ENCODE peak calls at places on chromosome 9, in five cellular contexts. One of them, this sample, is unnamed.

GRCh38 chr9:33329117-33329563 is 38.8 kb downstream of the NFX1 start:
- DNase-seq in heart left ventricle: peak; percentile 42
- DNase-seq in astrocyte: peak; percentile 95
- DNase-seq in right cardiac atrium: no peak
- DNase-seq in IMR-90: peak; percentile 94
- DNase-seq in this sample: no peak

GRCh38 chr9:71303351-71303750 is 181.9 kb upstream of the TRPM3 start:
- DNase-seq in astrocyte: peak; percentile 1
- DNase-seq in IMR-90: peak; percentile 1
- DNase-seq in right cardiac atrium: no peak
- DNase-seq in heart left ventricle: no peak
- DNase-seq in this sample: no peak

GRCh38 chr9:127788337-127789011 is 2.6 kb downstream of the CDK9 start:
- DNase-seq in IMR-90: no peak
- DNase-seq in right cardiac atrium: no peak
- DNase-seq in heart left ventricle: no peak
- DNase-seq in astrocyte: no peak
- DNase-seq in this sample: peak; percentile 37

GRCh38 chr9:81083821-81084512 is 605.4 kb downstream of the TLE1 start:
- DNase-seq in right cardiac atrium: no peak
- DNase-seq in IMR-90: peak; percentile 80
- DNase-seq in heart left ventricle: no peak
- DNase-seq in astrocyte: peak; percentile 90
- DNase-seq in this sample: no peak

GRCh38 chr9:13500034-13500433 is 220.5 kb upstream of the MPDZ start:
- DNase-seq in right cardiac atrium: no peak
- DNase-seq in heart left ventricle: no peak
- DNase-seq in astrocyte: no peak
- DNase-seq in IMR-90: no peak
- DNase-seq in this sample: no peak

GRCh38 chr9:96338299-96338698 is 36.3 kb upstream of the HSD17B3 start:
- DNase-seq in heart left ventricle: no peak
- DNase-seq in IMR-90: no peak
- DNase-seq in astrocyte: no peak
- DNase-seq in right cardiac atrium: no peak
- DNase-seq in this sample: no peak

GRCh38 chr9:108913391-108913790 is 20.5 kb downstream of the ELP1 start:
- DNase-seq in astrocyte: no peak
- DNase-seq in heart left ventricle: no peak
- DNase-seq in right cardiac atrium: no peak
- DNase-seq in IMR-90: no peak
- DNase-seq in this sample: no peak

GRCh38 chr9:31807574-31808256 is 576.7 kb upstream of the ACO1 start:
- DNase-seq in right cardiac atrium: no peak
- DNase-seq in IMR-90: no peak
- DNase-seq in heart left ventricle: no peak
- DNase-seq in astrocyte: no peak
- DNase-seq in this sample: no peak

GRCh38 chr9:103992938-103993595 is 101.0 kb upstream of the SMC2 start:
- DNase-seq in astrocyte: no peak
- DNase-seq in IMR-90: no peak
- DNase-seq in right cardiac atrium: no peak
- DNase-seq in heart left ventricle: no peak
- DNase-seq in this sample: no peak

GRCh38 chr9:133528001-133528886 is 3.5 kb upstream of the MYMK start:
- DNase-seq in right cardiac atrium: no peak
- DNase-seq in heart left ventricle: no peak
- DNase-seq in astrocyte: no peak
- DNase-seq in IMR-90: no peak
- DNase-seq in this sample: no peak

GRCh38 chr9:96596601-96597111 is 23.0 kb downstream of the CDC14B start:
- DNase-seq in astrocyte: no peak
- DNase-seq in IMR-90: no peak
- DNase-seq in right cardiac atrium: no peak
- DNase-seq in heart left ventricle: no peak
- DNase-seq in this sample: no peak

GRCh38 chr9:95494022-95494415 is 22.8 kb downstream of the PTCH1 start:
- DNase-seq in right cardiac atrium: no peak
- DNase-seq in astrocyte: no peak
- DNase-seq in IMR-90: no peak
- DNase-seq in heart left ventricle: no peak
- DNase-seq in this sample: no peak

GRCh38 chr9:137411670-137412380 is 11.1 kb downstream of the EXD3 start:
- DNase-seq in right cardiac atrium: peak; percentile 88
- DNase-seq in heart left ventricle: peak; percentile 89
- DNase-seq in IMR-90: peak; percentile 94
- DNase-seq in astrocyte: peak; percentile 91
- DNase-seq in this sample: no peak

GRCh38 chr9:134163374-134164196 is 779 bp downstream of the RNU6ATAC start:
- DNase-seq in right cardiac atrium: peak; percentile 88
- DNase-seq in heart left ventricle: peak; percentile 55
- DNase-seq in astrocyte: peak; percentile 43
- DNase-seq in IMR-90: peak; percentile 22
- DNase-seq in this sample: peak; percentile 74

GRCh38 chr9:86329649-86330048 is 24.6 kb downstream of the TUT7 start:
- DNase-seq in heart left ventricle: no peak
- DNase-seq in right cardiac atrium: no peak
- DNase-seq in astrocyte: peak; percentile 45
- DNase-seq in IMR-90: peak; percentile 45
- DNase-seq in this sample: no peak

GRCh38 chr9:104301770-104302169 is 202.3 kb upstream of the OR13F1 start:
- DNase-seq in heart left ventricle: no peak
- DNase-seq in astrocyte: no peak
- DNase-seq in right cardiac atrium: no peak
- DNase-seq in IMR-90: no peak
- DNase-seq in this sample: no peak

GRCh38 chr9:110427497-110428104 is 89.9 kb upstream of the TXNDC8 start:
- DNase-seq in IMR-90: peak; percentile 28
- DNase-seq in right cardiac atrium: peak; percentile 75
- DNase-seq in astrocyte: peak; percentile 20
- DNase-seq in heart left ventricle: peak; percentile 10
- DNase-seq in this sample: no peak

GRCh38 chr9:131282688-131283422 is 6.5 kb upstream of the FAM78A start:
- DNase-seq in right cardiac atrium: peak; percentile 80
- DNase-seq in heart left ventricle: peak; percentile 37
- DNase-seq in IMR-90: peak; percentile 28
- DNase-seq in astrocyte: peak; percentile 11
- DNase-seq in this sample: no peak

GRCh38 chr9:129866373-129867137 is 31.3 kb downstream of the USP20 start:
- DNase-seq in IMR-90: no peak
- DNase-seq in heart left ventricle: no peak
- DNase-seq in right cardiac atrium: no peak
- DNase-seq in astrocyte: no peak
- DNase-seq in this sample: peak; percentile 71

GRCh38 chr9:8734760-8735159 is 935.2 kb upstream of the DMAC1 start:
- DNase-seq in heart left ventricle: no peak
- DNase-seq in IMR-90: no peak
- DNase-seq in astrocyte: peak; percentile 74
- DNase-seq in right cardiac atrium: no peak
- DNase-seq in this sample: no peak

GRCh38 chr9:110599468-110599867 is 19.9 kb upstream of the SVEP1 start:
- DNase-seq in heart left ventricle: no peak
- DNase-seq in IMR-90: peak; percentile 50
- DNase-seq in right cardiac atrium: no peak
- DNase-seq in astrocyte: no peak
- DNase-seq in this sample: no peak

GRCh38 chr9:130138791-130139190 is 33.4 kb upstream of the NCS1 start:
- DNase-seq in IMR-90: peak; percentile 97
- DNase-seq in right cardiac atrium: peak; percentile 86
- DNase-seq in astrocyte: peak; percentile 100
- DNase-seq in heart left ventricle: peak; percentile 59
- DNase-seq in this sample: no peak

GRCh38 chr9:111559000-111559610 is 34.1 kb downstream of the ZNF483 start:
- DNase-seq in astrocyte: peak; percentile 64
- DNase-seq in right cardiac atrium: no peak
- DNase-seq in IMR-90: peak; percentile 69
- DNase-seq in heart left ventricle: no peak
- DNase-seq in this sample: no peak

GRCh38 chr9:105299190-105299854 is 54.9 kb downstream of the SLC44A1 start:
- DNase-seq in IMR-90: peak; percentile 98
- DNase-seq in astrocyte: peak; percentile 98
- DNase-seq in heart left ventricle: no peak
- DNase-seq in right cardiac atrium: no peak
- DNase-seq in this sample: no peak

GRCh38 chr9:133862585-133863041 is 124.5 kb upstream of the SARDH start:
- DNase-seq in right cardiac atrium: peak; percentile 85
- DNase-seq in astrocyte: no peak
- DNase-seq in heart left ventricle: peak; percentile 52
- DNase-seq in IMR-90: no peak
- DNase-seq in this sample: no peak

GRCh38 chr9:111386386-111386785 is 56.4 kb upstream of the OR2K2 start:
- DNase-seq in heart left ventricle: no peak
- DNase-seq in astrocyte: peak; percentile 22
- DNase-seq in right cardiac atrium: no peak
- DNase-seq in IMR-90: no peak
- DNase-seq in this sample: no peak

GRCh38 chr9:84953797-84954695 is 284.5 kb downstream of the NTRK2 start:
- DNase-seq in IMR-90: peak; percentile 1
- DNase-seq in heart left ventricle: peak; percentile 75
- DNase-seq in right cardiac atrium: peak; percentile 92
- DNase-seq in astrocyte: peak; percentile 20
- DNase-seq in this sample: no peak

GRCh38 chr9:128972956-128973355 is 25.5 kb downstream of the NUP188 start:
- DNase-seq in astrocyte: peak; percentile 71
- DNase-seq in IMR-90: peak; percentile 91
- DNase-seq in right cardiac atrium: no peak
- DNase-seq in heart left ventricle: no peak
- DNase-seq in this sample: no peak

GRCh38 chr9:122657527-122657926 is at the start of gene OR1B1:
- DNase-seq in heart left ventricle: no peak
- DNase-seq in astrocyte: no peak
- DNase-seq in right cardiac atrium: no peak
- DNase-seq in IMR-90: no peak
- DNase-seq in this sample: no peak
- H3K9me3 ChIP-seq in heart left ventricle: peaks cover 4% of the 10 kb centered on the region
- H3K9me3 ChIP-seq in astrocyte: no peaks in the 10 kb centered on the region
- H3K9me3 ChIP-seq in right cardiac atrium: peaks cover 1% of the 10 kb centered on the region
- H3K9me3 ChIP-seq in IMR-90: no peaks in the 10 kb centered on the region
- H3K9me3 ChIP-seq in this sample: no peaks in the 10 kb centered on the region

DNA sequence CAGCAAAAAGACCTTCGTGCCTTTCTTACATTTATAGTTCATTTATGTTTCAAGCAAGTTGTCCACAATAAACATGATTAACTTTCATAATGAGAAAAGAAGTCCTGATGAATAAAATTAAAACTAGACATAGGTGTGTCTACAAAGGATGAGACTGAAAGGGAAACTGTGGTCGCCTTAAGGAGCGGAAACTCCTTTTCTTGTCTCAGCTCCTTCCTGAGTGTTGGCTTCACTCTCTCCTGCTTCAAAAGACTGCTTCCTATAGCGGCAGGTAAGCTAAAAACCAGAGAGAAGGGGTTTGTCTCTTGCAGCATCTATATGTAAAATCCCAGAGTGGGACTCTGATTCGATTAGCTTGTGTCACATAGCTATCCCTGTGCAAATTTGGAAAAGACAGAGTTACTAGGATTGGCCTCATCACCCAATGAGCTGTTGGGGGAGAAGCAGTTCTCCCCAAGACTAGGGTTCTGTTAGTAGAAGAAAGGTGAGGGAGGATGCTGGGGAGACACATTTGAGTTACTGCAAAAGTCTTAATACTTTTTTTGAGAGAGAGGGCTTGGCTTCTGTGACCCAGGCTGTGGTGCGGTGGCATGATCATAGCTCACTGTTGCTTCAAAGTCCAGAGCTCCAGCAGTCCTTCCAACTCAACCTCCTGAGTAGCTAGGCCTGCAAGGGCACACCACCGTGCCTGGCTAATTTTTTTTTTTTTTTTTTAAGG is 16.8 kb upstream of the CTSL start:
- DNase-seq in heart left ventricle: no peak
- DNase-seq in astrocyte: no peak
- DNase-seq in right cardiac atrium: no peak
- DNase-seq in IMR-90: no peak
- DNase-seq in this sample: peak; percentile 10
- H3K27me3 ChIP-seq in heart left ventricle: no peaks in the 10 kb centered on the region
- H3K27me3 ChIP-seq in astrocyte: no peaks in the 10 kb centered on the region
- H3K27me3 ChIP-seq in right cardiac atrium: no peaks in the 10 kb centered on the region
- H3K27me3 ChIP-seq in IMR-90: no peaks in the 10 kb centered on the region
- H3K27me3 ChIP-seq in this sample: no peaks in the 10 kb centered on the region

GRCh38 chr9:115596743-115597080 is 478.8 kb upstream of the TNC start:
- DNase-seq in astrocyte: peak; percentile 86
- DNase-seq in IMR-90: no peak
- DNase-seq in heart left ventricle: no peak
- DNase-seq in right cardiac atrium: no peak
- DNase-seq in this sample: no peak
- H3K4me1 ChIP-seq in astrocyte: peaks cover 48% of the 10 kb centered on the region
- H3K4me1 ChIP-seq in IMR-90: peaks cover 23% of the 10 kb centered on the region
- H3K4me1 ChIP-seq in heart left ventricle: peaks cover 5% of the 10 kb centered on the region
- H3K4me1 ChIP-seq in right cardiac atrium: peaks cover under 1% of the 10 kb centered on the region
- H3K4me1 ChIP-seq in this sample: no peaks in the 10 kb centered on the region

GRCh38 chr9:98989036-98990000 is 45.6 kb downstream of the COL15A1 start:
- DNase-seq in astrocyte: peak; percentile 100
- DNase-seq in right cardiac atrium: peak; percentile 88
- DNase-seq in heart left ventricle: peak; percentile 85
- DNase-seq in IMR-90: peak; percentile 100
- DNase-seq in this sample: no peak

GRCh38 chr9:98983295-98984268 is 39.9 kb downstream of the COL15A1 start:
- DNase-seq in astrocyte: peak; percentile 90
- DNase-seq in right cardiac atrium: peak; percentile 68
- DNase-seq in IMR-90: peak; percentile 95
- DNase-seq in heart left ventricle: no peak
- DNase-seq in this sample: no peak

GRCh38 chr9:98990181-98990870 is 46.6 kb downstream of the COL15A1 start:
- DNase-seq in right cardiac atrium: no peak
- DNase-seq in IMR-90: no peak
- DNase-seq in heart left ventricle: no peak
- DNase-seq in astrocyte: no peak
- DNase-seq in this sample: no peak

GRCh38 chr9:98985596-98985995 is 41.9 kb downstream of the COL15A1 start:
- DNase-seq in astrocyte: no peak
- DNase-seq in heart left ventricle: no peak
- DNase-seq in right cardiac atrium: no peak
- DNase-seq in IMR-90: no peak
- DNase-seq in this sample: no peak

GRCh38 chr9:98986866-98987653 is 43.4 kb downstream of the COL15A1 start:
- DNase-seq in right cardiac atrium: peak; percentile 80
- DNase-seq in heart left ventricle: no peak
- DNase-seq in astrocyte: no peak
- DNase-seq in IMR-90: no peak
- DNase-seq in this sample: no peak
- H3K9me3 ChIP-seq in right cardiac atrium: no peaks in the 10 kb centered on the region
- H3K9me3 ChIP-seq in heart left ventricle: no peaks in the 10 kb centered on the region
- H3K9me3 ChIP-seq in astrocyte: no peaks in the 10 kb centered on the region
- H3K9me3 ChIP-seq in IMR-90: no peaks in the 10 kb centered on the region
- H3K9me3 ChIP-seq in this sample: no peaks in the 10 kb centered on the region

DNA sequence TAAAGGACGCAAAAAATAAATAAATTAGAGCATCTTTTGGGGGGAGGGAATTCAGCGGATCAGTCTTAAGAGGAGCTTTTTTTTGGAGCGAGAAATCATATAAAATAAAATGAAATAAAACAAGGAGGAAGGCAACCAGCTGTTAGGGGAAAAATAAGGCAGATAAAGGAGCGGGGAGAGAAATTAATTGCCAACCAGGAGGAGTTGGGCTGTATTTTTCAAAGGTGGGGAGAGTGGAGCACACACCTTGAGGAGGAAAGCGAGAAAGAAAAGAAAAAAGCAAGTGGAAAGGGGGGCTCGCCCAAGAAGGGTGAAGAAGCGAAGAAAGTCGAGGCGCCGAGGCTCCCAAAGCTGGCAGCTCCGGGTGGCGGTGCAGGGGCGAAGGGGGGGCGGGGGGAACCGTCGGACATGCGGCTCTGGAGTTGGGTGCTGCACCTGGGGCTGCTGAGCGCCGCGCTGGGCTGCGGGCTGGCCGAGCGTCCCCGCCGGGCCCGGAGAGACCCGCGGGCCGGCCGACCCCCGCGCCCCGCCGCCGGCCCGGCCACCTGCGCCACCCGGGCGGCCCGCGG is at the start of gene PAPPA:
- DNase-seq in IMR-90: no peak
- DNase-seq in heart left ventricle: no peak
- DNase-seq in right cardiac atrium: peak; percentile 64
- DNase-seq in astrocyte: no peak
- DNase-seq in this sample: no peak
- H3K27me3 ChIP-seq in IMR-90: no peaks in the 10 kb centered on the region
- H3K27me3 ChIP-seq in heart left ventricle: no peaks in the 10 kb centered on the region
- H3K27me3 ChIP-seq in right cardiac atrium: no peaks in the 10 kb centered on the region
- H3K27me3 ChIP-seq in astrocyte: peaks cover under 1% of the 10 kb centered on the region
- H3K27me3 ChIP-seq in this sample: peaks cover 6% of the 10 kb centered on the region